ENCODE peak calls at places on chromosomes 6 and 20, in seven cellular contexts. B is prostate gland; P is LoVo; D is ovary; Y is AG10803; L is activated CD4-positive, CD25-positive, alpha-beta regulatory T cell treated with anti-CD3 and anti-CD28 coated beads, Interleukin-2, amount 50 U/mL, for 72 hours; I is SJSA1. H is an unnamed sample.

GRCh38 chr20:48211847-48212246 is 426.6 kb upstream of the SULF2 start:
- DNase-seq in B (no peak), P (no peak), D (no peak), Y (no peak), L (no peak), I (no peak), H (no peak)

GRCh38 chr6:52725133-52725529 is 38.1 kb downstream of the GSTA2 start:
- DNase-seq in B (peak), P (no peak), D (no peak), Y (peak), L (no peak), I (no peak), H (no peak)

GRCh38 chr20:9838035-9838377 is 870 bp downstream of the PAK5 start:
- DNase-seq in B (no peak), P (no peak), D (no peak), Y (no peak), L (no peak), I (no peak), H (no peak)

GRCh38 chr20:61185841-61186601 is 66.0 kb upstream of the CDH4 start:
- DNase-seq in B (no peak), P (peak), D (no peak), Y (peak), L (no peak), I (peak), H (no peak)

GRCh38 chr6:89952361-89952680 is 58.1 kb downstream of the GJA10 start:
- DNase-seq in B (no peak), P (no peak), D (no peak), Y (no peak), L (no peak), I (no peak), H (no peak)

GRCh38 chr20:17835240-17835940 is 133.2 kb downstream of the SNX5 start:
- DNase-seq in B (no peak), P (peak), D (peak), Y (peak), L (no peak), I (peak), H (peak)

GRCh38 chr6:56652231-56652630 is 9.5 kb upstream of the DST start:
- DNase-seq in B (no peak), P (no peak), D (no peak), Y (no peak), L (no peak), I (peak), H (no peak)

GRCh38 chr6:159089443-159089842 is 44.7 kb upstream of the TAGAP start:
- DNase-seq in B (no peak), P (no peak), D (no peak), Y (no peak), L (no peak), I (no peak), H (no peak)

GRCh38 chr6:13916230-13916944 is 8.4 kb upstream of the RNF182 start:
- DNase-seq in B (no peak), P (no peak), D (no peak), Y (peak), L (no peak), I (no peak), H (no peak)

GRCh38 chr20:24194133-24194532 is 205.6 kb upstream of the GGTLC1 start:
- DNase-seq in B (no peak), P (no peak), D (no peak), Y (no peak), L (no peak), I (no peak), H (no peak)

GRCh38 chr6:111721677-111722219 is 116.1 kb upstream of the TRAF3IP2 start:
- DNase-seq in B (no peak), P (no peak), D (no peak), Y (peak), L (peak), I (peak), H (peak)

GRCh38 chr20:32977281-32978008 is 26.8 kb downstream of the SUN5 start:
- DNase-seq in B (no peak), P (no peak), D (no peak), Y (no peak), L (no peak), I (no peak), H (no peak)

GRCh38 chr20:1500496-1500895 is 9.3 kb upstream of the SIRPB2 start:
- DNase-seq in B (no peak), P (no peak), D (no peak), Y (no peak), L (no peak), I (no peak), H (no peak)

GRCh38 chr6:72081880-72082279 is 195.5 kb downstream of the RIMS1 start:
- DNase-seq in B (no peak), P (no peak), D (no peak), Y (no peak), L (no peak), I (no peak), H (no peak)

GRCh38 chr6:151112130-151112529 is 127.6 kb upstream of the AKAP12 start:
- DNase-seq in B (no peak), P (no peak), D (no peak), Y (no peak), L (no peak), I (no peak), H (no peak)

GRCh38 chr6:15360300-15360699 is 114.4 kb downstream of the JARID2 start:
- DNase-seq in B (no peak), P (no peak), D (no peak), Y (no peak), L (no peak), I (no peak), H (no peak)

GRCh38 chr20:1312308-1312707 is 16.6 kb downstream of the SDCBP2 start:
- DNase-seq in B (no peak), P (no peak), D (no peak), Y (no peak), L (no peak), I (no peak), H (no peak)

GRCh38 chr6:24329451-24329850 is 28.4 kb downstream of the DCDC2 start:
- DNase-seq in B (no peak), P (no peak), D (no peak), Y (no peak), L (no peak), I (no peak), H (no peak)

GRCh38 chr20:17896247-17896723 is 72.3 kb downstream of the SNX5 start:
- DNase-seq in B (no peak), P (no peak), D (no peak), Y (no peak), L (no peak), I (no peak), H (no peak)

GRCh38 chr6:144149894-144150672 is at the start of gene STX11:
- DNase-seq in B (peak), P (peak), D (peak), Y (peak), L (peak), I (peak), H (peak)

GRCh38 chr6:156185113-156185512 is 592.1 kb upstream of the ARID1B start:
- DNase-seq in B (no peak), P (no peak), D (no peak), Y (no peak), L (no peak), I (no peak), H (no peak)